ENCODE peak calls at places on chromosome 13, in eight cellular contexts. L is HEK293T; B is NCI-H774; I is T-helper 17 cell; J is CD8-positive, alpha-beta T cell; U is fibroblast of lung; W is activated CD4-positive, alpha-beta T cell treated with anti-CD3 and anti-CD28 coated beads, Interleukin-2, amount 10 ng/mL, durations not matched to agents 7 days and 5 days; X is HT1080. V is an unnamed sample.

GRCh38 chr13:65314008-65314407 is 1916.1 kb downstream of the PCDH9 start:
- DNase-seq in L (no peak), B (no peak), I (no peak), J (no peak), U (no peak), W (no peak), X (no peak), V (no peak)

GRCh38 chr13:98533912-98534311 is 43.0 kb downstream of the STK24 start:
- DNase-seq in L (no peak), B (no peak), I (no peak), J (no peak), U (no peak), W (no peak), X (no peak), V (no peak)

GRCh38 chr13:43348397-43348796 is 325.0 kb downstream of the DNAJC15 start:
- DNase-seq in L (no peak), B (no peak), I (no peak), J (no peak), U (no peak), W (no peak), X (peak), V (no peak)

GRCh38 chr13:31773538-31773937 is 34.2 kb downstream of the RXFP2 start:
- DNase-seq in L (no peak), B (no peak), I (no peak), J (no peak), U (peak), W (no peak), X (peak), V (no peak)

GRCh38 chr13:41053384-41053826 is 7.9 kb upstream of the WBP4 start:
- DNase-seq in L (no peak), B (no peak), I (no peak), J (no peak), U (peak), W (no peak), X (no peak), V (no peak)

GRCh38 chr13:26508885-26509284 is 48.6 kb upstream of the WASF3 start:
- DNase-seq in L (no peak), B (no peak), I (no peak), J (no peak), U (peak), W (no peak), X (peak), V (no peak)

GRCh38 chr13:33634526-33635111 is 183.3 kb upstream of the RFC3 start:
- DNase-seq in L (no peak), B (no peak), I (no peak), J (no peak), U (peak), W (no peak), X (no peak), V (no peak)

GRCh38 chr13:50396001-50396400 is 380.8 kb downstream of the KCNRG start:
- DNase-seq in L (no peak), B (no peak), I (no peak), J (no peak), U (no peak), W (no peak), X (no peak), V (no peak)

GRCh38 chr13:53191091-53191490 is 162.5 kb downstream of the OLFM4 start:
- DNase-seq in L (no peak), B (no peak), I (no peak), J (no peak), U (no peak), W (no peak), X (peak), V (no peak)